ENCODE peak calls at places on chromosome 19, in five cellular contexts. V is GM12878, F is H1, G is HepG2, E is K562. N is an unnamed sample.

GRCh38 chr19:11194173-11194572 is 3.2 kb downstream of the KANK2 start:
- DNase-seq in V (no peak), F (no peak), G (no peak), E (no peak), N (no peak)

GRCh38 chr19:18514800-18515682 is 6.8 kb downstream of the ELL start:
- DNase-seq in V (no peak), F (no peak), G (peak), E (peak), N (no peak)

GRCh38 chr19:31516756-31517155 is 167.5 kb upstream of the TSHZ3 start:
- DNase-seq in V (no peak), F (peak), G (no peak), E (no peak), N (no peak)

GRCh38 chr19:44003461-44004134 is 841 bp downstream of the ZNF230 start:
- DNase-seq in V (no peak), F (peak), G (peak), E (peak), N (no peak)

GRCh38 chr19:16005925-16006324 is 57.1 kb downstream of the OR10H4 start:
- DNase-seq in V (no peak), F (no peak), G (no peak), E (no peak), N (no peak)

GRCh38 chr19:48530044-48530720 is 18.5 kb upstream of the LMTK3 start:
- DNase-seq in V (no peak), F (no peak), G (no peak), E (no peak), N (no peak)

GRCh38 chr19:18666304-18666703 is 17.2 kb upstream of the CRTC1 start:
- DNase-seq in V (no peak), F (no peak), G (no peak), E (no peak), N (no peak)

GRCh38 chr19:41521860-41522555 is 54.0 kb upstream of the CEACAM21 start:
- DNase-seq in V (no peak), F (peak), G (no peak), E (no peak), N (no peak)

GRCh38 chr19:55549500-55550320 is 4.4 kb upstream of the SBK3 start:
- DNase-seq in V (no peak), F (peak), G (peak), E (no peak), N (peak)

GRCh38 chr19:9323557-9323918 is 441 bp upstream of the ZNF559 start:
- DNase-seq in V (peak), F (no peak), G (peak), E (peak), N (peak)

GRCh38 chr19:49071860-49072547 is 495 bp downstream of the KCNA7 start:
- DNase-seq in V (no peak), F (peak), G (no peak), E (peak), N (no peak)

GRCh38 chr19:2579678-2580280 is 103.9 kb downstream of the GADD45B start:
- DNase-seq in V (no peak), F (no peak), G (no peak), E (no peak), N (no peak)

GRCh38 chr19:51457351-51458013 is 772 bp downstream of the SIGLEC8 start:
- DNase-seq in V (no peak), F (no peak), G (no peak), E (no peak), N (no peak)

GRCh38 chr19:7303470-7303869 is 9.3 kb upstream of the INSR start:
- DNase-seq in V (no peak), F (no peak), G (no peak), E (no peak), N (no peak)

GRCh38 chr19:55657004-55657747 is 2.3 kb downstream of the U2AF2 start:
- DNase-seq in V (no peak), F (no peak), G (no peak), E (peak), N (no peak)

GRCh38 chr19:1001538-1002166 is 1.4 kb downstream of the GRIN3B start:
- DNase-seq in V (no peak), F (peak), G (no peak), E (peak), N (no peak)

GRCh38 chr19:12638611-12639182 is 27.8 kb downstream of the MAN2B1 start:
- DNase-seq in V (no peak), F (no peak), G (no peak), E (no peak), N (no peak)

GRCh38 chr19:54532528-54532927 is 29.9 kb downstream of the LAIR2 start:
- DNase-seq in V (peak), F (no peak), G (no peak), E (no peak), N (no peak)

DNA sequence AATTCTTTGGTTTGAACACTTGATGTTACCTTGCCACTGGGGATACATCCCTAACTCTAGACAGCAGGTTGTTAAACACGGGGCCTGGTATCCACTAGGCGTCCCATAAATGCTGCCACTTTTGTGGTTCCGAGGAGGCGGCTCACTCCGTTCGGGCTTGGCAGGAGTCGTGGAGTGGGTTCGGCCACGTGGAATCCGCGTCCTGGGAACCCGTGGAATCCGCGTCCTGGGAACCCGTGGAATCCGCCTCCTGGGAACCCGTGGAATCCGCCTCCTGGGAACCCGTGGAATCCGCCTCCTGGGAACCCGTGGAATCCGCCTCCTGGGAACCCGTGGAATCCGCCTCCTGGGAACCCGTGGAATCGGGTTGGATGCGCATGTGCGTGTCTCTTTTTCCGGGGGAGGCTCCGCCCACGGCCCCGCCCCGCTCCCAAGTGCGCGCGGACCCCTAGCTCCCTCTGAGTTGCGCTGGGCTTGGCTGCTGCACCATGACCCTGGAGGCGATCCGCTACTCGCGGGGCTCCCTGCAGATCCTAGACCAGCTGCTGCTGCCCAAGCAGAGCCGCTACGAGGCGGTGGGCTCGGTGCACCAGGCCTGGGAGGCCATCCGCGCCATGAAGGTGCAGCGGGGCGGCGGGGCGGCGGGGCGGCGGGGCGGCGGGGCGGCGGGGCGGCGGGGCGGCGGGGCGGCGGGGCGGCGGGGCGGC is at the start of gene MRI1:
- DNase-seq in V (no peak), F (peak), G (peak), E (peak), N (no peak)
- TF ChIP-seq ATF3 in V (no peak), F (no peak), G (no peak), E (no peak), N (no peak)

DNA sequence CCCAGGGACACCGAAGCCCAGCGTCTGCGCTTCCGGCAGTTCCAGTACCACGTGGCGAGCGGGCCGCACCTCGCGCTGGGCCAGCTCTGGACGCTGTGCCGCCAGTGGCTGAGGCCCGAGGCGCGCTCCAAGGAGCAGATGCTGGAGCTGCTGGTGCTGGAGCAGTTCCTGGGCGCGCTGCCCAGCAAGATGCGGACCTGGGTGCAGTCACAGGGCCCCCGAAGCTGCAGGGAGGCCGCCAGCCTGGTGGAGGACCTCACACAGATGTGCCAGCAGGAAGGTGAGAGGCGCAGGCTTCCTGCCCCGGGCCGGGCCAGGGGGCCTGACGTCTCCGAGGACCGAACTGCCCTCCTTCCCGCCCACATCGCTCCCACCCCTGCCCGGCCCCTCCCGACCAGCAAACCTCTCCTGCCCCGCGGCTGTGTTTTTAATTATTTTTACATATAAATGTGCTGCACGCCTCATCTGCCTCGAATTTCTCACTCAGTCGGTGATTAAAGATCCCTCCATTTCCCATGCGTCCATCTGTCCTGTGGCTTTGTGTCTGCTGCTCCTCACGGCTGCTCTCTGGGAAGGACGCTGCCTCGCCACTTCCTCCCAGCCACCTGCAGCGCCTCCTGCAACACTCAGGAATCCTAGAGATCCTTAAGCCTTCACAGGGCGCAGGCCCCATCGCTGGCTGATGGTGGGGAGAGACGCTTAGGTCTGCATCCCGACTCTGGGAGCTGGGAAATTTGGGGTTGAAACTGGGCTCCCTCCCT is 4.3 kb downstream of the ZSCAN1 start:
- DNase-seq in V (no peak), F (peak), G (no peak), E (no peak), N (no peak)
- TF ChIP-seq JUND in V (no peak), F (no peak), G (no peak), E (no peak), N (no peak)

GRCh38 chr19:28737526-28737925 is 475.4 kb downstream of the UQCRFS1 start:
- DNase-seq in V (no peak), F (no peak), G (no peak), E (no peak), N (no peak)
- TF ChIP-seq ATF3 in V (no peak), F (no peak), G (no peak), E (no peak), N (no peak)

GRCh38 chr19:39356647-39357046 is 14.4 kb downstream of the SAMD4B start:
- DNase-seq in V (no peak), F (no peak), G (no peak), E (peak), N (no peak)
- TF ChIP-seq JUND in V (no peak), F (no peak), G (no peak), E (no peak), N (no peak)

GRCh38 chr19:3942790-3943409 is 10.0 kb downstream of the NMRK2 start:
- DNase-seq in V (no peak), F (no peak), G (no peak), E (no peak), N (no peak)
- TF ChIP-seq ATF3 in V (no peak), F (no peak), G (no peak), E (no peak), N (no peak)

GRCh38 chr19:35098413-35099049 is 17.1 kb upstream of the FXYD3 start:
- DNase-seq in V (no peak), F (no peak), G (no peak), E (no peak), N (no peak)

GRCh38 chr19:35093941-35094647 is 21.5 kb upstream of the FXYD3 start:
- DNase-seq in V (no peak), F (no peak), G (no peak), E (no peak), N (no peak)

GRCh38 chr19:35093430-35093829 is 22.2 kb upstream of the FXYD3 start:
- DNase-seq in V (no peak), F (no peak), G (no peak), E (no peak), N (no peak)

GRCh38 chr19:35099155-35099896 is 16.3 kb upstream of the FXYD3 start:
- DNase-seq in V (no peak), F (no peak), G (no peak), E (no peak), N (no peak)

DNA sequence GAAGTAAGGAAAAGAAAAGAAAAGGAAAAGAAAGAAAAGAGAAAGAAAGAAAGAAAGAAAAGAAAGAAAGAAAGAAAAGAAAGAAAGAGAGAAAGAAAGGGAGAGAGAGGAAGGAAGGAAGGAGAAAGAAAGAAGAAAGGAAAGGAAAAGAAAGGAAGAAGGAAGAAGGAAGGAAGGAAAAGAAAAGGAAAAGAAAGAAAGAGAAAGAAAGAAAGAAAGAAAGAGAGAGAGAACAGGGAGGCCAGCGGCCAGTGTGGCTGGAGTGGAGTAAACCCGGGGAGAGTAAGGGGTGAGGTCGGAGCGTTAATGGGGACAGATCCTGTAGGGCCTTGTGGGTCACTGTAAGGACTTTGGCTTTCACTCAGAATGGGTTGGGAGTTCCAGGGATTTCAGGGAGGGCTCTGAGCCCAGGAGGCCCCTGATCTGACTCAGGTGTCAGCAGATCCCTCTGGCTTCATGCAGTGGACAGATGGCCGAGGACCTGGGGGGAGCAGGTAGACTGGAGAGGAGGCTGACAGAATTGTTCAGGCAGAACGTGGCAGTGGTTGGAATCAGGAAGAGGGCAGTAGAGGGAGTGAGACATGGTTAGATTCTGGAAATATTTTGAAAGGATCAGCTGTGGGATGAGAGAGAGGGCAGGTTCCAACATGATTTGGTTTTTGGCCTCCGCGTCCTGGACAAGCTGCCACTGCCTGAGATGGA is 19.8 kb upstream of the FXYD3 start:
- DNase-seq in V (no peak), F (no peak), G (no peak), E (peak), N (no peak)
- TF ChIP-seq JUND in V (no peak), F (no peak), G (no peak), E (no peak), N (no peak)

DNA sequence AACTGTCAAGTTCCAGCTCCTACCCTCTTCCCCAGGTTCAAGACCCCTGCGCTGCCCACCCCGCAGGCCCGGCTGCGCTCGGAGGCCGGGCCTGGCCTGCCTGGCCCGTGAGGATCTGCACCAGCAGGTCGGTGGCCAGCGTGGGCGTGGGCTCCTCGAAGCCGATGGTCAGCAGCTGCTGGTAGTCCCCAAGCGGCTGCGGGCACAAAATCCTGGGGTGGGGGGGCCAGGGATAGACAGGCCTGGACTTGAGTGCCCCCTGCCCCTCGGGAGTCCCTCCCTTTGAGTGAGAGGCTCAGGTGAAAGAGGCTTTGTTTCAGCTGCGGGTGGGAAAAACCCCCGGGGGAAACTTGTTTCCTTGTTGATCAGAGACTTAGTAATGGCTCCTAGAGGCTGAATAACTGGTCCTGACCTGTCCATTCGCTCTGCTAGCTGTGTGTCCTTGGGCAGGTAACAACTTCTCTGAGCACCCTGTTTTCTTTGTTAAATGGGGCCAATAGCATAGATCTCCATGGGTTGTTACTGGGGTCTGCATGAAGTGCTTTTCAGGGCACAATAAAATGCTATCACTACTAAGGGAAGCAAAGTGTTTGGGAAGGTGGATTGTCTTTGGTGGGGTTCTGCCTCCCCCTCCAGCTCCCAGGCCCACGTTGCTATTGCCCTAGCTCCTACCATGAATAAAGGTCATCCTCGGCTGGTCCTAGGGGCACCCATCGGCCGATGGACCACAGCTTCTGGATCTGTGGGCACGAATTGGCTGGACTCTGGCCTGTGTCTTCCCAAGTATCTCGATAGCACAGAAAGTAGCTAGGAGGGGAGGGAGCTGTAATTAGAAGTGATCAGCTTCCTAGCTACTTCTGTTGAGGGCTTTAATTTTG is 3.5 kb downstream of the C19orf67 start:
- DNase-seq in V (no peak), F (no peak), G (no peak), E (peak), N (no peak)
- TF ChIP-seq ATF3 in V (no peak), F (no peak), G (no peak), E (no peak), N (no peak)

GRCh38 chr19:46191972-46192371 is 37.6 kb upstream of the IGFL1 start:
- DNase-seq in V (no peak), F (no peak), G (no peak), E (no peak), N (no peak)

GRCh38 chr19:46190489-46190888 is 39.1 kb upstream of the IGFL1 start:
- DNase-seq in V (no peak), F (no peak), G (no peak), E (no peak), N (no peak)

GRCh38 chr19:46191356-46191755 is 38.2 kb upstream of the IGFL1 start:
- DNase-seq in V (no peak), F (no peak), G (no peak), E (no peak), N (no peak)

GRCh38 chr19:46192990-46193650 is 36.4 kb upstream of the IGFL1 start:
- DNase-seq in V (no peak), F (no peak), G (peak), E (peak), N (no peak)

GRCh38 chr19:46189971-46190335 is 39.6 kb upstream of the IGFL1 start:
- DNase-seq in V (no peak), F (no peak), G (peak), E (no peak), N (no peak)
- TF ChIP-seq JUND in V (no peak), F (no peak), G (no peak), E (no peak), N (no peak)

GRCh38 chr19:30116984-30117555 is 175.0 kb downstream of the URI1 start:
- DNase-seq in V (no peak), F (no peak), G (no peak), E (no peak), N (no peak)
- TF ChIP-seq ATF3 in V (no peak), F (no peak), G (no peak), E (no peak), N (no peak)